ENCODE peak calls at places on chromosome 22, in six cellular contexts. L is ovary, S is hippocampal formation, Y is WTC11, G is LoVo, M is GM04504. A is an unnamed sample.

GRCh38 chr22:39739338-39740027 is 154.1 kb downstream of the ENTHD1 start:
- DNase-seq in L (no peak), S (no peak), Y (no peak), G (no peak), M (no peak), A (no peak)

GRCh38 chr22:33971561-33971961 is 51.3 kb upstream of the LARGE1 start:
- DNase-seq in L (no peak), S (peak), Y (no peak), G (no peak), M (no peak), A (no peak)

GRCh38 chr22:20089977-20090729 is 10.1 kb downstream of the DGCR8 start:
- DNase-seq in L (no peak), S (no peak), Y (no peak), G (no peak), M (peak), A (no peak)

GRCh38 chr22:27986459-27986858 is 67.4 kb upstream of the PITPNB start:
- DNase-seq in L (no peak), S (no peak), Y (no peak), G (no peak), M (no peak), A (no peak)

GRCh38 chr22:30859714-30860095 is 108.9 kb downstream of the MORC2 start:
- DNase-seq in L (no peak), S (no peak), Y (no peak), G (no peak), M (no peak), A (no peak)

GRCh38 chr22:35021166-35021565 is 44.8 kb upstream of the ISX start:
- DNase-seq in L (no peak), S (no peak), Y (no peak), G (peak), M (no peak), A (peak)

GRCh38 chr22:19750666-19751490 is 9.7 kb upstream of the TBX1 start:
- DNase-seq in L (no peak), S (no peak), Y (no peak), G (no peak), M (no peak), A (peak)

GRCh38 chr22:19997561-19998231 is 18.9 kb downstream of the ARVCF start:
- DNase-seq in L (no peak), S (no peak), Y (no peak), G (no peak), M (no peak), A (no peak)

GRCh38 chr22:21632237-21632895 is at the start of gene CCDC116:
- DNase-seq in L (no peak), S (no peak), Y (peak), G (no peak), M (no peak), A (peak)

GRCh38 chr22:33326540-33327295 is 268.5 kb upstream of the SYN3 start:
- DNase-seq in L (no peak), S (no peak), Y (no peak), G (no peak), M (no peak), A (no peak)

GRCh38 chr22:26436903-26437515 is 7.9 kb downstream of the ASPHD2 start:
- DNase-seq in L (no peak), S (no peak), Y (no peak), G (peak), M (no peak), A (no peak)

GRCh38 chr22:49720279-49720959 is 107.3 kb downstream of the BRD1 start:
- DNase-seq in L (no peak), S (no peak), Y (no peak), G (no peak), M (no peak), A (no peak)

GRCh38 chr22:37817705-37818311 is 5.4 kb upstream of the GALR3 start:
- DNase-seq in L (peak), S (peak), Y (peak), G (peak), M (no peak), A (peak)

GRCh38 chr22:32617271-32617670 is 142.7 kb downstream of the FBXO7 start:
- DNase-seq in L (no peak), S (no peak), Y (no peak), G (no peak), M (peak), A (no peak)

GRCh38 chr22:46812034-46812605 is 49.7 kb downstream of the TBC1D22A start:
- DNase-seq in L (no peak), S (no peak), Y (no peak), G (no peak), M (no peak), A (no peak)

GRCh38 chr22:35568751-35569725 is 28.4 kb downstream of the RASD2 start:
- DNase-seq in L (no peak), S (no peak), Y (no peak), G (peak), M (peak), A (no peak)

GRCh38 chr22:37154925-37155712 is 5.4 kb upstream of the IL2RB start:
- DNase-seq in L (no peak), S (no peak), Y (no peak), G (no peak), M (no peak), A (no peak)

GRCh38 chr22:29149841-29150555 is 55.7 kb upstream of the EMID1 start:
- DNase-seq in L (no peak), S (peak), Y (no peak), G (no peak), M (no peak), A (no peak)

GRCh38 chr22:19080853-19081252 is 41.4 kb downstream of the DGCR2 start:
- DNase-seq in L (no peak), S (no peak), Y (no peak), G (no peak), M (no peak), A (no peak)

GRCh38 chr22:41976070-41976901 is 7.0 kb downstream of the SEPTIN3 start:
- DNase-seq in L (no peak), S (peak), Y (peak), G (peak), M (no peak), A (peak)

GRCh38 chr22:26970809-26971394 is 313.5 kb downstream of the MIAT start:
- DNase-seq in L (no peak), S (no peak), Y (no peak), G (no peak), M (no peak), A (peak)

GRCh38 chr22:46453006-46453828 is 84.2 kb downstream of the CELSR1 start:
- DNase-seq in L (no peak), S (no peak), Y (no peak), G (no peak), M (no peak), A (no peak)

GRCh38 chr22:30245985-30246901 is at the start of gene LIF:
- DNase-seq in L (no peak), S (no peak), Y (peak), G (no peak), M (no peak), A (no peak)

GRCh38 chr22:50089231-50090140 is at the start of gene MOV10L1:
- DNase-seq in L (peak), S (no peak), Y (no peak), G (no peak), M (no peak), A (peak)

GRCh38 chr22:44026630-44027511 is 2.8 kb downstream of the PARVB start:
- DNase-seq in L (no peak), S (no peak), Y (no peak), G (no peak), M (peak), A (no peak)

GRCh38 chr22:27318516-27318915 is 483.0 kb downstream of the MN1 start:
- DNase-seq in L (no peak), S (no peak), Y (no peak), G (no peak), M (peak), A (peak)

GRCh38 chr22:43262990-43263644 is 76.2 kb upstream of the TTLL12 start:
- DNase-seq in L (peak), S (no peak), Y (no peak), G (no peak), M (no peak), A (no peak)

GRCh38 chr22:37557321-37558001 is 2.8 kb upstream of the CDC42EP1 start:
- DNase-seq in L (no peak), S (no peak), Y (no peak), G (no peak), M (no peak), A (no peak)

GRCh38 chr22:48300877-48301276 is 1526.8 kb downstream of the BRD1 start:
- DNase-seq in L (no peak), S (no peak), Y (no peak), G (no peak), M (no peak), A (no peak)

GRCh38 chr22:50548046-50548912 is 2.6 kb downstream of the KLHDC7B start:
- DNase-seq in L (no peak), S (no peak), Y (no peak), G (no peak), M (no peak), A (no peak)

GRCh38 chr22:36953239-36954080 is 40.0 kb downstream of the CSF2RB start:
- DNase-seq in L (no peak), S (no peak), Y (no peak), G (no peak), M (no peak), A (peak)

GRCh38 chr22:44821741-44822425 is 69.5 kb downstream of the ARHGAP8 start:
- DNase-seq in L (no peak), S (no peak), Y (no peak), G (no peak), M (no peak), A (no peak)

GRCh38 chr22:38655532-38656255 is 498 bp downstream of the FAM227A start:
- DNase-seq in L (no peak), S (no peak), Y (no peak), G (peak), M (peak), A (no peak)

GRCh38 chr22:41243361-41243760 is 2.6 kb upstream of the CHADL start:
- DNase-seq in L (no peak), S (no peak), Y (no peak), G (no peak), M (no peak), A (no peak)

GRCh38 chr22:36726007-36726380 is 22.4 kb upstream of the CACNG2 start:
- DNase-seq in L (no peak), S (no peak), Y (no peak), G (no peak), M (no peak), A (no peak)

GRCh38 chr22:41343717-41344116 is 38.0 kb upstream of the TEF start:
- DNase-seq in L (no peak), S (no peak), Y (no peak), G (no peak), M (no peak), A (no peak)

GRCh38 chr22:41308544-41308947 is 7.2 kb downstream of the ZC3H7B start:
- DNase-seq in L (no peak), S (no peak), Y (no peak), G (no peak), M (no peak), A (no peak)

GRCh38 chr22:49209452-49210195 is 618.0 kb downstream of the BRD1 start:
- DNase-seq in L (no peak), S (peak), Y (peak), G (no peak), M (no peak), A (no peak)

GRCh38 chr22:40094449-40094848 is 83.3 kb upstream of the TNRC6B start:
- DNase-seq in L (no peak), S (no peak), Y (no peak), G (no peak), M (no peak), A (no peak)

GRCh38 chr22:31185056-31185455 is 25.1 kb downstream of the RNF185 start:
- DNase-seq in L (no peak), S (no peak), Y (no peak), G (no peak), M (no peak), A (no peak)